ENCODE peak calls at places on chromosomes 13 and 19, in nine cellular contexts. D, S, Y, H, J, Q, F, X and C are unnamed samples. For H3K4me1 and H3K9me3, the result is how much of the 10 kb centered on the place peaks cover.

GRCh38 chr19:5261151-5261890 is 79.3 kb downstream of the PTPRS start:
- DNase-seq in J (no peak), Y (no peak), S (no peak), F (no peak), X (no peak), Q (peak), H (no peak), D (no peak), C (no peak)

GRCh38 chr19:7677664-7678311 is 898 bp downstream of the MCEMP1 start:
- DNase-seq in Y (no peak), J (no peak), Q (no peak), D (no peak), F (no peak), X (no peak), S (no peak), H (no peak), C (no peak)

GRCh38 chr19:48194041-48194871 is 23.8 kb downstream of the ZSWIM9 start:
- DNase-seq in F (peak), D (peak), Y (no peak), Q (no peak), J (no peak), H (no peak), X (no peak), S (no peak), C (no peak)

GRCh38 chr13:102774596-102775375 is 1.2 kb upstream of the TEX30 start:
- DNase-seq in D (no peak), H (peak), S (no peak), Q (no peak), Y (no peak), X (no peak), J (no peak), F (no peak), C (no peak)

GRCh38 chr13:22569830-22570229 is 610.9 kb upstream of the SGCG start:
- DNase-seq in J (no peak), Y (no peak), X (no peak), D (no peak), H (no peak), S (no peak), Q (no peak), F (no peak), C (no peak)

GRCh38 chr13:65063753-65064152 is 2166.4 kb downstream of the PCDH9 start:
- DNase-seq in X (no peak), J (no peak), F (no peak), H (no peak), D (no peak), Y (no peak), S (no peak), Q (no peak), C (no peak)

GRCh38 chr19:29325241-29325975 is 112.5 kb upstream of the UQCRFS1 start:
- DNase-seq in S (no peak), F (no peak), J (no peak), Y (no peak), H (no peak), X (no peak), D (no peak), Q (no peak), C (no peak)

GRCh38 chr19:14473073-14473790 is 1.9 kb downstream of the PTGER1 start:
- DNase-seq in J (no peak), H (no peak), F (no peak), S (no peak), D (peak), Q (peak), X (no peak), Y (no peak), C (peak)

GRCh38 chr13:102359264-102359663 is 42.6 kb downstream of the FGF14 start:
- DNase-seq in Q (no peak), X (no peak), F (no peak), S (no peak), J (no peak), H (no peak), D (no peak), Y (no peak), C (no peak)

GRCh38 chr13:103884139-103884723 is 818.0 kb upstream of the SLC10A2 start:
- DNase-seq in Y (no peak), F (no peak), J (no peak), H (no peak), Q (no peak), S (no peak), X (no peak), D (no peak), C (no peak)

GRCh38 chr13:111503905-111504695 is 183.7 kb downstream of the TEX29 start:
- DNase-seq in H (no peak), X (no peak), J (no peak), D (no peak), F (no peak), Y (no peak), S (no peak), Q (no peak), C (no peak)

GRCh38 chr13:71787461-71787860 is 79.5 kb downstream of the DACH1 start:
- DNase-seq in Q (no peak), J (no peak), H (no peak), S (no peak), F (no peak), Y (no peak), X (no peak), D (no peak), C (no peak)

GRCh38 chr13:44309771-44310767 is 63.6 kb upstream of the SERP2 start:
- DNase-seq in J (no peak), S (no peak), F (peak), Y (peak), Q (no peak), X (no peak), H (no peak), D (no peak), C (no peak)

GRCh38 chr19:58408152-58409009 is at the start of gene ZNF584:
- DNase-seq in Y (peak), Q (peak), H (peak), D (peak), J (peak), F (peak), X (peak), S (peak), C (peak)

GRCh38 chr19:51514866-51515481 is 13.4 kb upstream of the SIGLEC12 start:
- DNase-seq in D (no peak), X (no peak), F (no peak), J (no peak), S (no peak), H (peak), Y (no peak), Q (no peak), C (peak)

GRCh38 chr19:18506545-18506944 is 15.3 kb downstream of the ELL start:
- DNase-seq in X (no peak), Q (no peak), Y (no peak), S (no peak), F (no peak), H (no peak), J (no peak), D (no peak), C (no peak)
- H3K4me1 ChIP-seq in X (half or more), Q (under half), Y (half or more), S (half or more), F (half or more), H (under half), J (half or more), D (under half), C (half or more)

DNA sequence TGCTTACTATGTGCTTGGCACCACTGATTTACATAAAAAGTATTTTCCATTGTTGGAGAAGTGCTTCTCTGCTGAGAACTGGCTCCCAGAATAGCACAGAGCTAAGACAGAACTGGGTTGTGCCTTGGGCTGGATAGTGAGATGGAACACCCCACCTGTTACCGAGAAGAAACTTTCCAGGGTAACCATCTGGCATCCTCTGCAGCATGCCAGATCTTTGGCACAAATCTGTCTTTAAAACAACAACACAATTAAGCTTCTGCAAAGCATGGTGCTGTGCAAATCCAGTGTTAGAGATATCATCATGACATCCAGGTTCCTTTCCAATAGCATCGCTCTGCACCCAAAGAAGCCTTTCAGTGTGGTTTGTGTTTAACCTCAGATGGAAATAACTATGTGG is 202.5 kb upstream of the RFC3 start:
- DNase-seq in H (no peak), F (no peak), X (no peak), Y (no peak), D (no peak), Q (no peak), J (no peak), S (no peak), C (no peak)
- H3K9me3 ChIP-seq in H (under half), F (under half), X (under half), Y (under half), D (under half), Q (under half), J (under half), S (under half), C (under half)

GRCh38 chr19:16573296-16573695 is 1.1 kb upstream of the SLC35E1 start:
- DNase-seq in S (no peak), Y (no peak), F (no peak), X (no peak), Q (peak), D (no peak), J (no peak), H (no peak), C (no peak)
- H3K27ac ChIP-seq in S (no peak), Y (peak), F (peak), X (peak), Q (peak), D (no peak), J (peak), H (peak), C (peak)

GRCh38 chr13:75787249-75787940 is 151.3 kb downstream of the LMO7 start:
- DNase-seq in F (no peak), Q (no peak), S (no peak), X (no peak), H (no peak), Y (no peak), J (no peak), D (no peak), C (no peak)
- H3K4me1 ChIP-seq in F (under half), Q (under half), S (under half), X (under half), H (under half), Y (half or more), J (under half), D (under half), C (under half)

DNA sequence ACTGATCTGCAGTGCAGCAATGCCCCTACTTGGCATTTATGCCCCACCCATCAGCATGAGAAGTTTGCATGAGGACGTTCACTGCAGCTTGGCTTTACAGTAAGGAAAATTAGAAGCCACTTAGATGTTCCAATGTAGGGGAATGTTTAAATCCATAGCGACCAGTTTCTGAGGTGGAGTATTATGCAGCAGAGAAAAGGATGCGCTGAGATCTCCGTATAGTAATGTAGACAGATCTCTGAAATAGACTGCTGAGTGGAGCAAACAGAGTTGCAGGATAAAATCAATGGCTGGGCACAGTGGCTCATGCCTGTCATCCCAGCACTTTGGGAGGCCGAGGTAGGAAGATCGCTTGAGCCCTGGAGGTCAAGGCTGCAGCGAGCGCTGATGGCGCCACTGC is 10.1 kb downstream of the PGPEP1 start:
- DNase-seq in H (no peak), J (no peak), F (no peak), X (no peak), Q (no peak), D (no peak), S (no peak), Y (no peak), C (no peak)
- H3K9me3 ChIP-seq in H (under half), J (under half), F (under half), X (under half), Q (under half), D (under half), S (under half), Y (under half), C (under half)

GRCh38 chr19:57171551-57172081 is 4.3 kb upstream of the DUXA start:
- DNase-seq in D (peak), H (no peak), Q (peak), F (no peak), Y (peak), X (peak), J (no peak), S (peak), C (peak)
- H3K27ac ChIP-seq in D (no peak), H (no peak), Q (peak), F (no peak), Y (peak), X (no peak), J (peak), S (no peak), C (no peak)

GRCh38 chr19:16627928-16628182 is 149 bp downstream of the MED26 start:
- DNase-seq in S (no peak), Y (no peak), F (no peak), J (no peak), D (no peak), Q (no peak), H (no peak), X (no peak), C (no peak)
- H3K4me1 ChIP-seq in S (under half), Y (under half), F (under half), J (under half), D (under half), Q (under half), H (under half), X (under half), C (under half)

DNA sequence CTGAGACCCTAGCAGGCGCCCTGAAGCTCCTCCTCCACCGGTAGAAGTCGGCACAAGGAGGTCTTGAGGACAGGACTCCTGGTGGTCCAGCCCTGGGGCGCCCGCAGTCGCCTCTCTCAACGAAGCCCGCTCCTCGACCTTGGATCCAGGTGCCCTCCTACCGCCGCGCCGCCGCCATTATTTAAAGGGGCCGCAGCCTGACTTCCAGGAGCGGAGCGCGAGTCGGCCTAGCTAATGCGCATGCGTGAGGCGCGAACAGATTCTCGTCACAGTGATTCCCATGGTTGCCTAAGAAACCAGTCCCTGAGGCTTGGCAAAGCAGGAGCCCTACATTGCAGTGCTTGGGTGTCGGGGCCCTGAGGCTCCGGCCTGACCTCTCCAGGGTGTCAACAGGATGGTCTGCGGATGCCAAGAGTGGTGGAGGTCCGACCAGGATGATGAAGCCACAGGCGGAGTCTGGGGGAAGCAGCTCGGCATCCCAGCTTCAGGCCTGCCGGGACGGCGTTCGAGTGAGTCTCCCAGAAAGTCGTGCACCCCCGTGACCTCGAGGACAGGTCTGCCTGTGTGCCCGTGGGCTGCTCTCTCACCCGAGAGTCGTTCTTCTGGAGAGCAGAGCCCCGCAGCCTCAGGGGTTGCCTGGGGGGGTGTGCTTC is 66.0 kb upstream of the ZNF420 start:
- DNase-seq in Q (no peak), X (no peak), H (no peak), J (no peak), D (no peak), S (peak), F (no peak), Y (no peak), C (no peak)
- H3K9me3 ChIP-seq in Q (under half), X (under half), H (under half), J (half or more), D (half or more), S (under half), F (under half), Y (under half), C (under half)

GRCh38 chr19:1163283-1163933 is 10.7 kb downstream of the SBNO2 start:
- DNase-seq in H (no peak), S (no peak), Q (no peak), Y (no peak), F (no peak), D (no peak), J (no peak), X (no peak), C (no peak)

GRCh38 chr19:1164684-1165531 is 9.2 kb downstream of the SBNO2 start:
- DNase-seq in D (no peak), X (no peak), J (no peak), S (no peak), Y (no peak), Q (no peak), H (no peak), F (no peak), C (no peak)

GRCh38 chr19:1161716-1162115 is 12.4 kb downstream of the SBNO2 start:
- DNase-seq in Y (peak), X (no peak), H (no peak), Q (no peak), D (no peak), J (no peak), S (no peak), F (no peak), C (no peak)

GRCh38 chr19:1163934-1164683 is 10.0 kb downstream of the SBNO2 start:
- DNase-seq in Q (no peak), Y (no peak), X (no peak), H (no peak), D (no peak), S (no peak), F (no peak), J (no peak), C (no peak)

DNA sequence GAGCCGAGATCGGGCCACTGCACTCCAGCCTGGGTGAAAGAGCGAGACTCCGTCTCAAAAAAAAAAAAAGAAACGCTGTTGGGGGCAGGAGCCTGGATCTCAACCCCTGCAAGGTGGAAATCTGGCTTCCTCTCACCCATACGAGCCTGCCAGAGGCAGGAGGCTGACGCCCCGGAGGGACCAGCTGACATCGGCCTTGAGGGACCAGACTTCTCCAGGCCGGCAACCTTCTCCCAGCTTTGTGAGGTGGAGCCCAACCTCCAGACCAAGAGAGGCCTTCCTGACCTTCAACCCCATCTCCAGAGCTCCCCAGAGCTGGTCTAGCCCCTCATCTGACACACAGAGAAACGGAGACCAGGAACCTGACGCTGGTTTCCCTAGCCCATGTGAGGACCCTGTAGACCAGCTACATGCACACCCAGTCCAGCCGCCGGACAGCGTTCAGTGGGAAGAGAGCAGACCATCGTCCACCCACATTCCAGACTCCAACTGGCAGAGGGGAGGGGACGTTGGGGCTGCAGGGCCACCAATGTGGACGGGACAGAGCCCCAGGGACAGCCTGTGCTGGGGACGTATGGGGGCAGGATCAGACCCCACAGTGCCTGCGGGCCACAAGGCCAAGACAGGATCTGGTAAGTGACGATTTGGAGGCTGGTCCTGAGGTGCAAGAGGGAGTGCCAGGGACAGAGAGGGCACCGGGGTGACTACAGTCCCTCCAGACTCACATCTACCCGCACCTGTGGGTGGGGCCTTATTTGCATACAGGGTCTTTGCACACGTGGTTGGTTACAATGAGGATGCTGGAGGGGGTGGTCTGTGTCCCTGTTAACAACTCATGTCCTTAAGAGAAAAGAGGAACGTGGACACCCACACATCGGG is 11.4 kb downstream of the SBNO2 start:
- DNase-seq in J (no peak), X (no peak), Y (no peak), Q (no peak), F (no peak), D (no peak), H (no peak), S (no peak), C (no peak)
- H3K27ac ChIP-seq in J (peak), X (no peak), Y (no peak), Q (no peak), F (no peak), D (no peak), H (no peak), S (no peak), C (no peak)

GRCh38 chr19:55644842-55645511 is 1.5 kb downstream of the ZNF581 start:
- DNase-seq in Y (no peak), H (no peak), D (no peak), X (no peak), F (no peak), J (no peak), Q (peak), S (no peak), C (no peak)
- H3K4me1 ChIP-seq in Y (half or more), H (half or more), D (under half), X (under half), F (under half), J (half or more), Q (under half), S (under half), C (under half)